ENCODE peak calls at places on chromosome 2, in four cellular contexts. K is H1, F is GM12878, Z is K562. C is an unnamed sample.

GRCh38 chr2:8573234-8573941 is 108.5 kb upstream of the ID2 start:
- DNase-seq in K (no peak), F (no peak), Z (no peak), C (no peak)

GRCh38 chr2:3754795-3755194 is 51.4 kb downstream of the DCDC2C start:
- DNase-seq in K (no peak), F (no peak), Z (no peak), C (no peak)

GRCh38 chr2:238130696-238131628 is 7.5 kb upstream of the KLHL30 start:
- DNase-seq in K (no peak), F (no peak), Z (no peak), C (no peak)

GRCh38 chr2:98884658-98885057 is 51.4 kb downstream of the CRACDL start:
- DNase-seq in K (no peak), F (no peak), Z (no peak), C (no peak)

GRCh38 chr2:197847666-197848401 is 43.4 kb downstream of the PLCL1 start:
- DNase-seq in K (no peak), F (no peak), Z (no peak), C (no peak)

GRCh38 chr2:198220727-198221337 is 416.4 kb downstream of the PLCL1 start:
- DNase-seq in K (no peak), F (no peak), Z (no peak), C (no peak)

GRCh38 chr2:33380001-33380609 is 96.3 kb upstream of the RASGRP3 start:
- DNase-seq in K (no peak), F (no peak), Z (peak), C (no peak)

GRCh38 chr2:209431701-209432100 is 7.9 kb downstream of the MAP2 start:
- DNase-seq in K (no peak), F (no peak), Z (no peak), C (no peak)

GRCh38 chr2:28084564-28084963 is 194.0 kb downstream of the BABAM2 start:
- DNase-seq in K (no peak), F (no peak), Z (no peak), C (no peak)

GRCh38 chr2:113965644-113966043 is 75.8 kb downstream of the ACTR3 start:
- DNase-seq in K (no peak), F (no peak), Z (peak), C (no peak)

GRCh38 chr2:218607436-218608115 is at the start of gene PLCD4:
- DNase-seq in K (no peak), F (no peak), Z (no peak), C (no peak)

GRCh38 chr2:171550613-171551012 is 28.3 kb downstream of the CYBRD1 start:
- DNase-seq in K (no peak), F (no peak), Z (no peak), C (no peak)

GRCh38 chr2:111900859-111901258 is 2.5 kb downstream of the MERTK start:
- DNase-seq in K (no peak), F (no peak), Z (peak), C (no peak)

GRCh38 chr2:75130171-75130570 is 69.1 kb downstream of the TACR1 start:
- DNase-seq in K (peak), F (no peak), Z (no peak), C (no peak)

GRCh38 chr2:133993160-133993559 is 260.7 kb upstream of the MGAT5 start:
- DNase-seq in K (no peak), F (no peak), Z (no peak), C (no peak)

GRCh38 chr2:150591901-150592300 is 104.4 kb upstream of the RND3 start:
- DNase-seq in K (no peak), F (no peak), Z (no peak), C (no peak)

GRCh38 chr2:219045937-219046550 is 4.7 kb upstream of the CFAP65 start:
- DNase-seq in K (no peak), F (no peak), Z (peak), C (no peak)

GRCh38 chr2:17793293-17793692 is 23.0 kb upstream of the MSGN1 start:
- DNase-seq in K (no peak), F (no peak), Z (no peak), C (no peak)

GRCh38 chr2:195342105-195342504 is 314.9 kb upstream of the SLC39A10 start:
- DNase-seq in K (no peak), F (no peak), Z (peak), C (no peak)

DNA sequence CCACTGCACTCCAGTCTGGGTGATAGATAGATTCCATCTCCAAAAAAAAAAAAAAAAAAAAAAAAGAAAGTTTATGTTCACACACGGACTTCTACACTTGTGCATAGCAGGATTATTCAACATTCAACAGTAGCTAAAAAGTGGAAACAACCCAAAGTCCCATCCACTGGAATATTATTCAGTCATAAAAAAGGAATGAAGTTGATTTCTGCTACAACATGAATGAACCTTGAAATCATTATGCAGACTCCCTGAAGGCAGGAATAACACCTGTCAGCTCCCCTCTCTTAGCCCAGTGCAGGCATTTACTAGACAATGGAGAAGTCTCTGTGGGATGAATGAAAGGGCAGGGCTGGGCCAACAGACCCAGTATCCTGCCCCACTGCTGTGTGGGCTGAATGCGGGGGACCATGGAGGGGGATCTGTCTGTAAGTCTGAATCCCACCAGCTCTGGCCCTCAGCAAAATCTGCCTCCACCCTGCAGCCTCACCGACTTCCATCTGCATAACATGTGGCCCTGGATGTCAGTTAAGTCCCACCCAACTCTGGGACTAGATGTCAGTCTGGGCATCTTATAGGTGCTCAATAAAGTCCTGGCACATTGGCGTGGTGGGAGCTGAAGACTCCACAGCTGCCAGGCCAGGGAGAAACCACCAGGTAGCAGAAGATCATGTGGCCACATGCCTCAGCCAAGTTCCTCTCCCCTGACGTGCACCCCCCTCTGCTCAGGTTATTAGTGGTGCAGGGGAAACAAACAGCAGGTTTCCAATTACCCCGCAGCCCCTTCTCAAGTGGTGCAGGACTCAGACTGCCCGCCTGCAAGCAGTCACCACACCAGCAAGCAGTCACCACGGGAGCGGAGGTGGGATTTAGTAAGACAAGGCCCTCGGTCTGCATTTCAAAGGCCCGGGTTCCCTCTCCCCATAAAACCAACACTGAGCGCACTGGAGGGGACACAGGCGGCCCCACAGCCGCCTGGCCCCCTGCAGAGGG is 8.9 kb downstream of the ZFP36L2 start:
- DNase-seq in K (peak), F (no peak), Z (no peak), C (no peak)
- TF ChIP-seq POLR2AphosphoS5 in K (no peak), F (no peak), Z (no peak), C (no peak)

GRCh38 chr2:105598404-105598803 is 146.3 kb upstream of the NCK2 start:
- DNase-seq in K (no peak), F (no peak), Z (no peak), C (no peak)

GRCh38 chr2:105598853-105599252 is 145.9 kb upstream of the NCK2 start:
- DNase-seq in K (no peak), F (no peak), Z (no peak), C (no peak)

GRCh38 chr2:105600602-105600948 is 144.1 kb upstream of the NCK2 start:
- DNase-seq in K (no peak), F (no peak), Z (peak), C (no peak)

GRCh38 chr2:105600037-105600442 is 144.7 kb upstream of the NCK2 start:
- DNase-seq in K (no peak), F (no peak), Z (no peak), C (no peak)

GRCh38 chr2:105600949-105601708 is 143.6 kb upstream of the NCK2 start:
- DNase-seq in K (no peak), F (no peak), Z (peak), C (no peak)
- TF ChIP-seq POLR2A in K (no peak), F (no peak), Z (peak), C (no peak)

GRCh38 chr2:105321875-105322646 is 7.5 kb downstream of the TGFBRAP1 start:
- DNase-seq in K (no peak), F (no peak), Z (no peak), C (no peak)
- TF ChIP-seq TAF1 in K (no peak), F (no peak), Z (no peak), C (no peak)

DNA sequence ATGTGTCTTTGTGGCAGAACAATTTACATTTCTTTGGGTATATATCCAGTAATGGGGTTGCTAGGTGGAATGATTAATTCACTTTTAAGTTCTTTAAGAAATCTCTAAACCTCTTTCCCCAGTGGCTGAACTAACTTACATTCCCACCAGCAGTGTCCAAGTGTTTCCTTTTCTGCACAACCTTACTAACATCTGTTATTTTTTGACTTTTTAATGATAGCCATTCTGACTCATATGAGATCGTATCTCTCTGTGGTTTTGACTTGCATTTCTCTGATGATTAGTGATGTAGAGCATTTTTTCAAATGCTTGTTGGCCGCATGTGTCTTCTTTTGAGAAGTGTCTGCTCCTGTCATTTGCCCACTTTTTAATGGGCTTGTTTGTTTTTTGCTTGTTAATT is 43.1 kb upstream of the PTH2R start:
- DNase-seq in K (no peak), F (peak), Z (no peak), C (no peak)
- TF ChIP-seq POLR2AphosphoS5 in K (no peak), F (no peak), Z (no peak), C (no peak)

GRCh38 chr2:61470122-61470951 is 550 bp downstream of the USP34 start:
- DNase-seq in K (no peak), F (no peak), Z (peak), C (peak)
- TF ChIP-seq POLR2A in K (no peak), F (no peak), Z (no peak), C (no peak)

GRCh38 chr2:16263241-16263890 is 323.0 kb downstream of the MYCN start:
- DNase-seq in K (no peak), F (no peak), Z (no peak), C (no peak)

GRCh38 chr2:16261071-16261470 is 320.7 kb downstream of the MYCN start:
- DNase-seq in K (no peak), F (no peak), Z (no peak), C (no peak)

GRCh38 chr2:16264491-16264890 is 324.1 kb downstream of the MYCN start:
- DNase-seq in K (no peak), F (no peak), Z (no peak), C (no peak)

GRCh38 chr2:16261791-16262190 is 321.4 kb downstream of the MYCN start:
- DNase-seq in K (no peak), F (no peak), Z (no peak), C (no peak)

GRCh38 chr2:16262516-16263178 is 322.3 kb downstream of the MYCN start:
- DNase-seq in K (no peak), F (no peak), Z (no peak), C (no peak)
- TF ChIP-seq TAF1 in K (no peak), F (no peak), Z (no peak), C (no peak)

GRCh38 chr2:10279472-10279870 is 23.2 kb upstream of the HPCAL1 start:
- DNase-seq in K (no peak), F (no peak), Z (no peak), C (no peak)

GRCh38 chr2:10277293-10278028 is 25.2 kb upstream of the HPCAL1 start:
- DNase-seq in K (no peak), F (no peak), Z (no peak), C (no peak)

GRCh38 chr2:10278763-10279471 is 23.8 kb upstream of the HPCAL1 start:
- DNase-seq in K (no peak), F (no peak), Z (peak), C (no peak)

GRCh38 chr2:10276481-10277292 is 26.0 kb upstream of the HPCAL1 start:
- DNase-seq in K (no peak), F (no peak), Z (no peak), C (no peak)

GRCh38 chr2:10278029-10278762 is 24.5 kb upstream of the HPCAL1 start:
- DNase-seq in K (no peak), F (no peak), Z (peak), C (no peak)
- TF ChIP-seq POLR2AphosphoS5 in K (no peak), F (no peak), Z (no peak), C (no peak)